ENCODE peak calls at places on chromosome 10, in nine cellular contexts. E is RWPE1, S is PC-9, K is AG09309, A is heart left ventricle, F is AG09319, I is PC-3, C is esophagus squamous epithelium, V is cardiac muscle cell. Z is an unnamed sample.

GRCh38 chr10:128151031-128151430 is 24.8 kb upstream of the MKI67 start:
- DNase-seq in I (no peak), S (no peak), C (no peak), E (no peak), F (no peak), V (no peak), A (no peak), K (no peak), Z (no peak)

GRCh38 chr10:123241391-123242141 is 87.4 kb downstream of the BUB3 start:
- DNase-seq in V (no peak), I (no peak), K (no peak), S (no peak), F (no peak), C (no peak), A (no peak), E (no peak), Z (peak; percentile 57)

GRCh38 chr10:75399461-75400162 is 2.0 kb downstream of the ZNF503 start:
- DNase-seq in I (peak; percentile 95), C (no peak), A (peak; percentile 90), F (no peak), K (peak; percentile 23), V (peak; percentile 81), E (peak; percentile 79), S (peak; percentile 61), Z (peak; percentile 71)

GRCh38 chr10:101902032-101902799 is 58.6 kb upstream of the KCNIP2 start:
- DNase-seq in E (no peak), I (no peak), K (no peak), A (no peak), S (no peak), V (no peak), F (no peak), C (no peak), Z (peak; percentile 80)

GRCh38 chr10:15743443-15743842 is 23.7 kb upstream of the ITGA8 start:
- DNase-seq in F (no peak), C (no peak), I (no peak), V (no peak), K (no peak), A (no peak), E (no peak), S (no peak), Z (no peak)

GRCh38 chr10:62454696-62455451 is 80.7 kb downstream of the ZNF365 start:
- DNase-seq in V (no peak), S (peak; percentile 81), E (peak; percentile 66), K (no peak), F (no peak), A (peak; percentile 64), C (no peak), I (peak; percentile 99), Z (no peak)

GRCh38 chr10:12938271-12938670 is 63.2 kb downstream of the CCDC3 start:
- DNase-seq in I (no peak), C (no peak), A (no peak), F (no peak), K (no peak), V (no peak), S (no peak), E (no peak), Z (no peak)

GRCh38 chr10:106078796-106079576 is 1085.5 kb downstream of the SORCS1 start:
- DNase-seq in S (no peak), I (peak; percentile 22), E (no peak), V (no peak), C (no peak), F (peak; percentile 23), K (no peak), A (no peak), Z (no peak)

GRCh38 chr10:125379592-125379991 is 219.2 kb upstream of the CTBP2 start:
- DNase-seq in E (no peak), I (no peak), F (no peak), A (no peak), K (no peak), V (no peak), S (no peak), C (no peak), Z (no peak)

GRCh38 chr10:125370578-125370977 is 210.2 kb upstream of the CTBP2 start:
- DNase-seq in K (no peak), C (no peak), I (no peak), E (no peak), A (no peak), F (no peak), V (peak; percentile 62), S (no peak), Z (no peak)

GRCh38 chr10:125373546-125373945 is 213.2 kb upstream of the CTBP2 start:
- DNase-seq in F (no peak), C (no peak), K (no peak), E (no peak), V (no peak), A (no peak), S (no peak), I (no peak), Z (no peak)

GRCh38 chr10:125377368-125377767 is 217.0 kb upstream of the CTBP2 start:
- DNase-seq in C (no peak), S (no peak), I (no peak), V (no peak), E (no peak), F (no peak), K (peak; percentile 13), A (no peak), Z (no peak)

DNA sequence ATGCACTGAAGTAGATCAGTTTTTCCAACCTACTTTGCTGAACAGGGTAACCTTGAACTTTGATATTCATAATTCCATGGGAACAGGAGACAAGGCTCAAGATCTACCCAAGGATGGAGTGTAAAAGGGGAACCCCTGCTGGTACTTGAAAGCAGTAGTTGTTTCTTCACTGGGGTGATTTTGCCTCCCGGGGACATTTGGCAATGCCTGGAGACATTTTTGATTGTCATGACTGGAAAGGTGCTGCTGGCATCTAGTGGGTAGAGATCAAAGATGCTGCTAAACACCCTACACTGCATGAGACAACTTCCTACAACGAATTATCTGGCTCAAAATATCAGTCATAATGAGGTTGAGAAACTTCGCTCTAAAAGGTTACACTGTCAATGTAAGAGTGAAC is 214.8 kb upstream of the CTBP2 start:
- DNase-seq in V (no peak), E (peak; percentile 44), F (no peak), C (no peak), K (no peak), I (peak; percentile 22), A (no peak), S (peak; percentile 43), Z (no peak)
- TF ChIP-seq CTCF in V (no peak), E (no peak), F (no peak), C (no peak), K (peak; percentile 6), I (peak; percentile 27), A (peak; percentile 23), S (peak; percentile 23), Z (no peak)

GRCh38 chr10:21015838-21016237 is 118.7 kb upstream of the NEBL start:
- DNase-seq in K (no peak), A (no peak), E (no peak), F (no peak), S (no peak), V (no peak), I (no peak), C (no peak), Z (peak; percentile 14)

GRCh38 chr10:21022821-21023220 is 125.7 kb upstream of the NEBL start:
- DNase-seq in I (no peak), V (no peak), E (peak; percentile 26), K (no peak), C (no peak), A (no peak), F (no peak), S (no peak), Z (no peak)

GRCh38 chr10:21021843-21022594 is 124.9 kb upstream of the NEBL start:
- DNase-seq in F (no peak), I (peak; percentile 14), V (peak; percentile 47), A (no peak), K (no peak), E (no peak), S (no peak), C (no peak), Z (peak; percentile 14)

GRCh38 chr10:21021231-21021630 is 124.1 kb upstream of the NEBL start:
- DNase-seq in S (no peak), I (no peak), K (no peak), V (no peak), C (no peak), E (no peak), A (no peak), F (no peak), Z (no peak)

GRCh38 chr10:21020545-21020944 is 123.4 kb upstream of the NEBL start:
- DNase-seq in E (peak; percentile 16), A (peak; percentile 38), S (no peak), C (no peak), F (no peak), K (no peak), I (peak; percentile 43), V (peak; percentile 16), Z (peak; percentile 82)
- TF ChIP-seq CTCF in E (no peak), A (peak; percentile 25), S (peak; percentile 59), C (no peak), F (peak; percentile 46), K (peak; percentile 21), I (peak; percentile 77), V (peak; percentile 22), Z (peak; percentile 70)

DNA sequence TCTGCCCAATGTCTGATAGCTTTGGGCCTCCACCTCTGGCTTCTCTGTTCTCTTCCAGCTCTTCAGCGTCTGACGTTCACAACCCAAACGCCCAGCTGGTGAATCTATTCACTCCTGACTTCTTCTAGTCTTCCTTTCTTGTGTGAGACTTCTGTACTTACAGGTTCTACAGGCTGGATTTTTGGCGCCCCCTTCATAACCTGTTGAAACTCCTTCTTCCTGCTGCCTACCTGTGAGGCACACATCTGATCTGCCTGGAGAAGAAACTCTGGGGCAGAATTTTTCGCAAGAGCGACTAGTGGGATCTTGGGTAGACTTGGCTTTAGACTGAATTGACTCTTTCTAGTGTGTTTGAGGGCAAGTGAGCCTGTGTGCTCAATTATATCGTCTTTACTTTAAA is 249.3 kb downstream of the REEP3 start:
- DNase-seq in K (no peak), A (no peak), E (no peak), F (no peak), I (no peak), S (no peak), V (no peak), C (no peak), Z (no peak)
- TF ChIP-seq CTCF in K (no peak), A (no peak), E (no peak), F (no peak), I (peak; percentile 51), S (no peak), V (no peak), C (no peak), Z (no peak)

GRCh38 chr10:77428776-77429395 is 208.7 kb downstream of the KCNMA1 start:
- DNase-seq in F (peak; percentile 58), C (no peak), A (peak; percentile 38), I (peak; percentile 92), V (peak; percentile 60), K (peak; percentile 68), S (no peak), E (peak; percentile 26), Z (no peak)

GRCh38 chr10:77432398-77432797 is 205.2 kb downstream of the KCNMA1 start:
- DNase-seq in I (no peak), F (no peak), K (no peak), V (no peak), S (no peak), A (no peak), E (no peak), C (no peak), Z (no peak)

GRCh38 chr10:77431980-77432379 is 205.6 kb downstream of the KCNMA1 start:
- DNase-seq in C (no peak), E (no peak), A (no peak), V (no peak), I (no peak), S (no peak), K (no peak), F (no peak), Z (no peak)

GRCh38 chr10:77431209-77431611 is 206.4 kb downstream of the KCNMA1 start:
- DNase-seq in E (no peak), S (no peak), V (no peak), F (no peak), C (no peak), K (no peak), A (no peak), I (peak; percentile 85), Z (no peak)

GRCh38 chr10:77430530-77430929 is 207.1 kb downstream of the KCNMA1 start:
- DNase-seq in S (no peak), I (no peak), E (no peak), K (no peak), C (no peak), V (no peak), A (no peak), F (no peak), Z (no peak)
- TF ChIP-seq CTCF in S (no peak), I (peak; percentile 39), E (no peak), K (no peak), C (no peak), V (no peak), A (no peak), F (no peak), Z (no peak)

Z was measured in GM12865.